ENCODE peak calls at places on chromosome 4, in six cellular contexts. One of them, this sample, is unnamed.

GRCh38 chr4:121380448-121381147 is at the start of gene QRFPR:
- DNase-seq in mesendoderm: peak; percentile 71
- DNase-seq in GM23248: peak; percentile 14
- DNase-seq in neuronal stem cell: peak; percentile 29
- DNase-seq in heart left ventricle: peak; percentile 38
- DNase-seq in IMR-90: no peak
- DNase-seq in this sample: no peak

GRCh38 chr4:77706717-77707116 is 101.1 kb downstream of the CXCL13 start:
- DNase-seq in mesendoderm: no peak
- DNase-seq in GM23248: no peak
- DNase-seq in neuronal stem cell: no peak
- DNase-seq in heart left ventricle: no peak
- DNase-seq in IMR-90: no peak
- DNase-seq in this sample: no peak

GRCh38 chr4:3269105-3269927 is 20.4 kb downstream of the MSANTD1 start:
- DNase-seq in mesendoderm: no peak
- DNase-seq in GM23248: no peak
- DNase-seq in neuronal stem cell: no peak
- DNase-seq in heart left ventricle: peak; percentile 8
- DNase-seq in IMR-90: no peak
- DNase-seq in this sample: no peak

GRCh38 chr4:147794787-147795413 is 63.0 kb downstream of the ARHGAP10 start:
- DNase-seq in mesendoderm: no peak
- DNase-seq in GM23248: no peak
- DNase-seq in neuronal stem cell: no peak
- DNase-seq in heart left ventricle: no peak
- DNase-seq in IMR-90: no peak
- DNase-seq in this sample: no peak

GRCh38 chr4:128463006-128463405 is 175.4 kb upstream of the PGRMC2 start:
- DNase-seq in mesendoderm: no peak
- DNase-seq in GM23248: no peak
- DNase-seq in neuronal stem cell: no peak
- DNase-seq in heart left ventricle: no peak
- DNase-seq in IMR-90: no peak
- DNase-seq in this sample: no peak

GRCh38 chr4:1310796-1311715 is 21.4 kb downstream of the MAEA start:
- DNase-seq in mesendoderm: no peak
- DNase-seq in GM23248: no peak
- DNase-seq in neuronal stem cell: no peak
- DNase-seq in heart left ventricle: peak; percentile 6
- DNase-seq in IMR-90: no peak
- DNase-seq in this sample: no peak

GRCh38 chr4:165394275-165394674 is 15.5 kb downstream of the CPE start:
- DNase-seq in mesendoderm: no peak
- DNase-seq in GM23248: peak; percentile 80
- DNase-seq in neuronal stem cell: no peak
- DNase-seq in heart left ventricle: no peak
- DNase-seq in IMR-90: peak; percentile 27
- DNase-seq in this sample: no peak

GRCh38 chr4:139651282-139652194 is 14.1 kb upstream of the MGST2 start:
- DNase-seq in mesendoderm: peak; percentile 84
- DNase-seq in GM23248: peak; percentile 82
- DNase-seq in neuronal stem cell: peak; percentile 85
- DNase-seq in heart left ventricle: peak; percentile 84
- DNase-seq in IMR-90: peak; percentile 83
- DNase-seq in this sample: peak; percentile 88

GRCh38 chr4:153521995-153522799 is 56.0 kb downstream of the TMEM131L start:
- DNase-seq in mesendoderm: peak; percentile 70
- DNase-seq in GM23248: no peak
- DNase-seq in neuronal stem cell: no peak
- DNase-seq in heart left ventricle: no peak
- DNase-seq in IMR-90: no peak
- DNase-seq in this sample: no peak

GRCh38 chr4:951594-952468 is 19.6 kb downstream of the TMEM175 start:
- DNase-seq in mesendoderm: no peak
- DNase-seq in GM23248: no peak
- DNase-seq in neuronal stem cell: no peak
- DNase-seq in heart left ventricle: no peak
- DNase-seq in IMR-90: no peak
- DNase-seq in this sample: no peak

GRCh38 chr4:46386570-46386969 is 3.4 kb downstream of the GABRA2 start:
- DNase-seq in mesendoderm: peak; percentile 76
- DNase-seq in GM23248: peak; percentile 14
- DNase-seq in neuronal stem cell: no peak
- DNase-seq in heart left ventricle: no peak
- DNase-seq in IMR-90: no peak
- DNase-seq in this sample: no peak

GRCh38 chr4:153661215-153661822 is 22.8 kb upstream of the TLR2 start:
- DNase-seq in mesendoderm: no peak
- DNase-seq in GM23248: peak; percentile 17
- DNase-seq in neuronal stem cell: no peak
- DNase-seq in heart left ventricle: no peak
- DNase-seq in IMR-90: no peak
- DNase-seq in this sample: no peak

GRCh38 chr4:174444390-174444789 is 77.9 kb downstream of the HPGD start:
- DNase-seq in mesendoderm: no peak
- DNase-seq in GM23248: no peak
- DNase-seq in neuronal stem cell: no peak
- DNase-seq in heart left ventricle: no peak
- DNase-seq in IMR-90: no peak
- DNase-seq in this sample: no peak

GRCh38 chr4:152680988-152681731 is 1.4 kb upstream of the TMEM154 start:
- DNase-seq in mesendoderm: peak; percentile 93
- DNase-seq in GM23248: peak; percentile 83
- DNase-seq in neuronal stem cell: no peak
- DNase-seq in heart left ventricle: no peak
- DNase-seq in IMR-90: peak; percentile 59
- DNase-seq in this sample: no peak

GRCh38 chr4:3407930-3408792 is 33.6 kb upstream of the HGFAC start:
- DNase-seq in mesendoderm: no peak
- DNase-seq in GM23248: no peak
- DNase-seq in neuronal stem cell: no peak
- DNase-seq in heart left ventricle: no peak
- DNase-seq in IMR-90: no peak
- DNase-seq in this sample: peak; percentile 95

GRCh38 chr4:115128037-115128436 is 14.6 kb upstream of the NDST4 start:
- DNase-seq in mesendoderm: no peak
- DNase-seq in GM23248: no peak
- DNase-seq in neuronal stem cell: no peak
- DNase-seq in heart left ventricle: no peak
- DNase-seq in IMR-90: no peak
- DNase-seq in this sample: no peak

GRCh38 chr4:62510228-62510627 is 1310.1 kb downstream of the ADGRL3 start:
- DNase-seq in mesendoderm: no peak
- DNase-seq in GM23248: no peak
- DNase-seq in neuronal stem cell: no peak
- DNase-seq in heart left ventricle: no peak
- DNase-seq in IMR-90: no peak
- DNase-seq in this sample: no peak

GRCh38 chr4:31058656-31059055 is 338.5 kb downstream of the PCDH7 start:
- DNase-seq in mesendoderm: no peak
- DNase-seq in GM23248: no peak
- DNase-seq in neuronal stem cell: no peak
- DNase-seq in heart left ventricle: no peak
- DNase-seq in IMR-90: no peak
- DNase-seq in this sample: no peak

GRCh38 chr4:158496030-158496741 is 25.5 kb upstream of the RXFP1 start:
- DNase-seq in mesendoderm: peak; percentile 66
- DNase-seq in GM23248: peak; percentile 4
- DNase-seq in neuronal stem cell: peak; percentile 36
- DNase-seq in heart left ventricle: no peak
- DNase-seq in IMR-90: no peak
- DNase-seq in this sample: peak; percentile 21

GRCh38 chr4:15676039-15676438 is 5.6 kb upstream of the FAM200B start:
- DNase-seq in mesendoderm: no peak
- DNase-seq in GM23248: no peak
- DNase-seq in neuronal stem cell: no peak
- DNase-seq in heart left ventricle: no peak
- DNase-seq in IMR-90: no peak
- DNase-seq in this sample: no peak

GRCh38 chr4:15674926-15675325 is 6.7 kb upstream of the FAM200B start:
- DNase-seq in mesendoderm: no peak
- DNase-seq in GM23248: no peak
- DNase-seq in neuronal stem cell: no peak
- DNase-seq in heart left ventricle: no peak
- DNase-seq in IMR-90: no peak
- DNase-seq in this sample: no peak

GRCh38 chr4:15672096-15672495 is 9.5 kb upstream of the FAM200B start:
- DNase-seq in mesendoderm: no peak
- DNase-seq in GM23248: no peak
- DNase-seq in neuronal stem cell: no peak
- DNase-seq in heart left ventricle: no peak
- DNase-seq in IMR-90: no peak
- DNase-seq in this sample: no peak

GRCh38 chr4:15675363-15675762 is 6.3 kb upstream of the FAM200B start:
- DNase-seq in mesendoderm: no peak
- DNase-seq in GM23248: no peak
- DNase-seq in neuronal stem cell: no peak
- DNase-seq in heart left ventricle: no peak
- DNase-seq in IMR-90: no peak
- DNase-seq in this sample: no peak

DNA sequence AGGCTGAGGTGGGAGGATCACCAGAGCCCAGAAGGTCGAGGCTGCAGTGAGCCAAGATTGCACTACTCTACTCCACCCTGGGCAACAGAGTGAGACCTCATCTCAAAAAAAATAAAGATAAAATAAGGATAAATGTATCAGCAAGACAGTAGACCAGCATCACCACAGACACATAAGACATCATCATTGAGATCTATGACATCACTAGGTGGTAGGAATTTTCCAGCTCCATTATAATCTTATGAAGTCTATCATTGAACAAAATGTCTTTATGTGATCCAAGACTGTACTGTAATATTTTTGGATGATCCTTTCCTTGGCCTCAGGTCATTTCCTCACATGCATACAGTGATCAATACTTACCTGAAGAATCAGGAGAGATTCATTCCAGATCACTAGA is 8.3 kb upstream of the FAM200B start:
- DNase-seq in mesendoderm: no peak
- DNase-seq in GM23248: no peak
- DNase-seq in neuronal stem cell: no peak
- DNase-seq in heart left ventricle: no peak
- DNase-seq in IMR-90: no peak
- DNase-seq in this sample: no peak
- H3K4me1 ChIP-seq in mesendoderm: peaks cover 4% of the 10 kb centered on the region
- H3K4me1 ChIP-seq in GM23248: peaks cover 13% of the 10 kb centered on the region
- H3K4me1 ChIP-seq in neuronal stem cell: no peaks in the 10 kb centered on the region
- H3K4me1 ChIP-seq in heart left ventricle: no peaks in the 10 kb centered on the region
- H3K4me1 ChIP-seq in IMR-90: peaks cover 6% of the 10 kb centered on the region
- H3K4me1 ChIP-seq in this sample: peaks cover 4% of the 10 kb centered on the region

GRCh38 chr4:10023050-10023419 is 1.7 kb upstream of the SLC2A9 start:
- DNase-seq in mesendoderm: no peak
- DNase-seq in GM23248: no peak
- DNase-seq in neuronal stem cell: no peak
- DNase-seq in heart left ventricle: no peak
- DNase-seq in IMR-90: no peak
- DNase-seq in this sample: no peak
- H3K4me1 ChIP-seq in mesendoderm: peaks cover 1% of the 10 kb centered on the region
- H3K4me1 ChIP-seq in GM23248: peaks cover 6% of the 10 kb centered on the region
- H3K4me1 ChIP-seq in neuronal stem cell: no peaks in the 10 kb centered on the region
- H3K4me1 ChIP-seq in heart left ventricle: peaks cover 34% of the 10 kb centered on the region
- H3K4me1 ChIP-seq in IMR-90: peaks cover 7% of the 10 kb centered on the region
- H3K4me1 ChIP-seq in this sample: peaks cover 17% of the 10 kb centered on the region

GRCh38 chr4:48709920-48710319 is 70.2 kb downstream of the FRYL start:
- DNase-seq in mesendoderm: no peak
- DNase-seq in GM23248: no peak
- DNase-seq in neuronal stem cell: no peak
- DNase-seq in heart left ventricle: no peak
- DNase-seq in IMR-90: no peak
- DNase-seq in this sample: no peak
- H3K4me1 ChIP-seq in mesendoderm: no peaks in the 10 kb centered on the region
- H3K4me1 ChIP-seq in GM23248: peaks cover 16% of the 10 kb centered on the region
- H3K4me1 ChIP-seq in neuronal stem cell: peaks cover 3% of the 10 kb centered on the region
- H3K4me1 ChIP-seq in heart left ventricle: no peaks in the 10 kb centered on the region
- H3K4me1 ChIP-seq in IMR-90: peaks cover 4% of the 10 kb centered on the region
- H3K4me1 ChIP-seq in this sample: no peaks in the 10 kb centered on the region

GRCh38 chr4:8675906-8676305 is 83.3 kb downstream of the CPZ start:
- DNase-seq in mesendoderm: no peak
- DNase-seq in GM23248: no peak
- DNase-seq in neuronal stem cell: no peak
- DNase-seq in heart left ventricle: no peak
- DNase-seq in IMR-90: no peak
- DNase-seq in this sample: no peak

GRCh38 chr4:8672486-8672885 is 79.9 kb downstream of the CPZ start:
- DNase-seq in mesendoderm: no peak
- DNase-seq in GM23248: no peak
- DNase-seq in neuronal stem cell: no peak
- DNase-seq in heart left ventricle: no peak
- DNase-seq in IMR-90: no peak
- DNase-seq in this sample: no peak

GRCh38 chr4:8675383-8675782 is 82.8 kb downstream of the CPZ start:
- DNase-seq in mesendoderm: peak; percentile 85
- DNase-seq in GM23248: peak; percentile 46
- DNase-seq in neuronal stem cell: peak; percentile 72
- DNase-seq in heart left ventricle: no peak
- DNase-seq in IMR-90: peak; percentile 2
- DNase-seq in this sample: no peak

GRCh38 chr4:8676676-8677075 is 84.1 kb downstream of the CPZ start:
- DNase-seq in mesendoderm: no peak
- DNase-seq in GM23248: no peak
- DNase-seq in neuronal stem cell: no peak
- DNase-seq in heart left ventricle: no peak
- DNase-seq in IMR-90: no peak
- DNase-seq in this sample: no peak

DNA sequence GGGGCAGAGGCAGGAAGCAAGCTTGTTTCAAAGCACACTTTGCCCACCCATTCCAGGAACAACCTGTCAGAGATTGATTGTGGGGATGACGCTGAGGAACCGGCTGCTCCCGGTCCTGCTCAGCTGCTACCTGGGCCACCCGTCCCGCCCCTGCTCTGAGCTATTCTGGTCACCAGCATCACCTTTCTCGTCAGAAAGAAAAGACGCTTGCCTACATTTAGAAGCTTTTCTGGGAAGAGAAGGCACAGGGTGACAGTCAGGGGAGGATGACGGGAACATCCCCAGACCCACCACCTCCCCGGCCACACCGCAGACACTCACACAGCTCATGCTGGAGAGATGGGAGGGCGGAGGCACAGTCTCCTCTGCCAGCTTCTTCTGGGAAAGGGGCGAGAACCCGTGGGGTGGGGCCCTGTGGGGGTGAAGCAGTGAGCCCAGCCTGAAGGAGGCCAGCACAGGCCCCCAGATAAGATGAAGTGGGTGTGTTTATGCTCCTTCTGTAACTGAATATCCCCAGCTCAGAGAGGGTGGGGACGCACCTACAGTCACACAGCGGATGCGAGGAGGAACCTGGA is 81.8 kb downstream of the CPZ start:
- DNase-seq in mesendoderm: no peak
- DNase-seq in GM23248: no peak
- DNase-seq in neuronal stem cell: no peak
- DNase-seq in heart left ventricle: no peak
- DNase-seq in IMR-90: no peak
- DNase-seq in this sample: no peak
- H3K4me1 ChIP-seq in mesendoderm: no peaks in the 10 kb centered on the region
- H3K4me1 ChIP-seq in GM23248: no peaks in the 10 kb centered on the region
- H3K4me1 ChIP-seq in neuronal stem cell: no peaks in the 10 kb centered on the region
- H3K4me1 ChIP-seq in heart left ventricle: no peaks in the 10 kb centered on the region
- H3K4me1 ChIP-seq in IMR-90: no peaks in the 10 kb centered on the region
- H3K4me1 ChIP-seq in this sample: no peaks in the 10 kb centered on the region